ENCODE peak calls at places on chromosomes 16 and 17, in eight cellular contexts. A is SK-N-SH, H is hepatocyte, P is HCT116, Y is MM.1S, U is OCI-LY7, Q is GM23338, K is PC-9. R is an unnamed sample. For H3K4me1 and H3K9me2, the result is how much of the 10 kb centered on the place peaks cover.

GRCh38 chr17:63082273-63082861 is 116.3 kb downstream of the TANC2 start:
- DNase-seq in A (peak), H (peak), P (peak), Y (peak), U (no peak), Q (peak), K (no peak), R (peak)

GRCh38 chr17:32494621-32495346 is 8.0 kb downstream of the CDK5R1 start:
- DNase-seq in A (no peak), H (no peak), P (no peak), Y (no peak), U (no peak), Q (no peak), K (no peak), R (no peak)

GRCh38 chr16:53518550-53519416 is 15.8 kb upstream of the AKTIP start:
- DNase-seq in A (no peak), H (no peak), P (no peak), Y (peak), U (peak), Q (no peak), K (no peak), R (no peak)

GRCh38 chr16:76729525-76729924 is 452.3 kb downstream of the CNTNAP4 start:
- DNase-seq in A (no peak), H (peak), P (no peak), Y (no peak), U (no peak), Q (peak), K (no peak), R (peak)

GRCh38 chr16:22388101-22388644 is 13.8 kb upstream of the CDR2 start:
- DNase-seq in A (no peak), H (no peak), P (no peak), Y (no peak), U (no peak), Q (no peak), K (no peak), R (peak)

GRCh38 chr16:19011169-19011731 is 27.5 kb downstream of the TMC7 start:
- DNase-seq in A (no peak), H (no peak), P (no peak), Y (no peak), U (no peak), Q (peak), K (no peak), R (peak)

GRCh38 chr17:41801374-41802062 is 10.2 kb downstream of the P3H4 start:
- DNase-seq in A (peak), H (peak), P (peak), Y (peak), U (peak), Q (peak), K (peak), R (peak)

GRCh38 chr16:21683184-21683583 is 19.4 kb downstream of the OTOA start:
- DNase-seq in A (no peak), H (no peak), P (no peak), Y (no peak), U (no peak), Q (no peak), K (no peak), R (no peak)

GRCh38 chr17:1871743-1872142 is 41.9 kb downstream of the RPA1 start:
- DNase-seq in A (no peak), H (no peak), P (no peak), Y (no peak), U (no peak), Q (no peak), K (no peak), R (no peak)

GRCh38 chr16:53565300-53565699 is 62.3 kb upstream of the AKTIP start:
- DNase-seq in A (no peak), H (no peak), P (no peak), Y (no peak), U (no peak), Q (no peak), K (no peak), R (no peak)

GRCh38 chr16:89822188-89823086 is 5.8 kb upstream of the SPIRE2 start:
- DNase-seq in A (no peak), H (peak), P (no peak), Y (no peak), U (no peak), Q (no peak), K (peak), R (no peak)

DNA sequence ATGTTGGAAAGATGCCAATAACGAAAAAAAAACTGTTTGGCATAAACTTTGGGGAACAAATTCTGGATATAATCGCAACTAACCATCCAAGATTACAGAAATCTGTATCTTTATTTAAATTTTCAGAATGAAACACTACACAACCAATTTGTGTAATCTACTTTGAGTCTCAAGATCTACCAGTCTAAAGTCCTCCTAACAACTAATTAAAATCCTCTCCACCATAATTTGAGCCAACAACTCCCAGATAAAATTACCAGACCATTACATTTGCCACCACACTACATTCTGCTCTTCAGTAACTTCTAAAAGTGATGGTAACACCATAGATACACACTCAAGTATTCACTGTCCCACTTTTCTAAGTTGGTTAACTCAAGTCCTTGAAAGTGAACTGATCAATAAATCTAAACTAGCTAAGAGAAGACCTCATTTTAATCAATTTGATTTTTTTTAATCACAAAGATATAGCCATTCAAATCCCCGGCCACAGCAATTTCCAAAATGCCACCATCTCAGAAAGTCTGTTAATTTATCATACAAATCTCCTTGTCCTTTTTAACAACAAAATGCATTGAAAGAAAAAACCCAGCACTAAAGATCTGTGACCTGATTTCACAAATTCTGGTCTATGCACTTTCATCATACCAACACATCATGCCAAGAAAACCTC is 1.9 kb downstream of the SIAH1 start:
- DNase-seq in A (no peak), H (no peak), P (no peak), Y (no peak), U (no peak), Q (no peak), K (no peak), R (no peak)
- H3K4me1 ChIP-seq in A (under half), H (under half), P (under half), Y (under half), U (under half), Q (half or more), K (under half), R (under half)

GRCh38 chr16:85055503-85056210 is 28.1 kb downstream of the KIAA0513 start:
- DNase-seq in A (peak), H (peak), P (no peak), Y (peak), U (peak), Q (no peak), K (peak), R (peak)
- H2AFZ ChIP-seq in A (peak), H (peak), P (no peak), Y (no peak), U (peak), Q (no peak), K (peak), R (peak)

DNA sequence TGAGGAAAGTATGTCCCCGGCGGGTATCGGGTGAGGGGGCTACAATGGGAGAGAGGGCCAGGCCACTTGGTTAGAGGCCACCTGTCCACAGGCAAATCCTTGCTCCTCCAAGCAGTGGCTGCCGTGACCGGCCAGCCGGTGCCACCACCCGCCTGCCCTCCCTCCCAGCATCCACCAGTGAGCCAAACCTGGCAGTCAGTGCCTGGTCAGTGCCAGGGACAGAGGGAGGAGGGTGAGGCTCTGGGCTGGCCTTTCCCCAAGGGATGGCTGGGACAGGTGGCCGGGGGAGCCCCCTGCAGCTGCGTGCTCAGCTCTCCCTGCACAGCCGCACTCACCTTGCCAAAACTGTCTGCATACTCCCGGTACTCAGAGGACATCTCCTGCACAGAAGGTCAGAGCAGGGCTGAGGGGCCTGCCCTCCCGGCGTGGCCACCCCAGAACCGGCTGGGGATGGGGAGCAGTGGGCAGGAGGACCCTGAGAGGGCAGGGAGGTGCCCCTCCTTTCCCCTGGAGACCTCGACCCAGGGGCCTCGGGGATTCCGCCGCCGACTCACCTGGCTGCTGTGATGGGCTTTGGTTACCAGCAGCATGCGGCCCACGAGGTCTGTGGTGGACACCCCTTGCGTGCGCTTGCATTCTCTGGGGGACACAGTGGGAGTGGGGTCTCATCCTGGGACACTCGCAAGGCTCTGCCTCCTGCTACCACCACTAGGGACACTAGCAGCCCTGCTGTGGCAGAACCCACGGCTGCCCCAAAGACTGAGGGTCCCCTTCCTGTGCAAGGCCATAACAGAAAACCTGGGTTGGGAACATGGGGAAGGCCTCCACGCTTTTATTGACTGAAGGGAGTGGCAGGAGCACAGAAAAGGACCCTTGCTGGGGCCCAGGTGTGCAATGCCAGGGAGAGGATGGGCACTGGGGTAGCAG is 3.7 kb downstream of the PCYT2 start:
- DNase-seq in A (no peak), H (no peak), P (no peak), Y (no peak), U (no peak), Q (no peak), K (no peak), R (no peak)
- H3K9me2 ChIP-seq in A (under half), H (under half), P (under half), Y (under half), U (under half), Q (under half), K (under half), R (under half)

GRCh38 chr17:45315583-45316270 is 1.1 kb downstream of the MAP3K14 start:
- DNase-seq in A (no peak), H (no peak), P (no peak), Y (no peak), U (peak), Q (no peak), K (no peak), R (peak)
- H3K4me1 ChIP-seq in A (half or more), H (under half), P (half or more), Y (under half), U (half or more), Q (under half), K (half or more), R (half or more)

GRCh38 chr17:3794890-3795757 is 5.9 kb downstream of the ITGAE start:
- DNase-seq in A (no peak), H (peak), P (no peak), Y (no peak), U (peak), Q (no peak), K (no peak), R (no peak)

GRCh38 chr17:3795758-3796102 is 5.3 kb downstream of the ITGAE start:
- DNase-seq in A (no peak), H (no peak), P (no peak), Y (no peak), U (no peak), Q (no peak), K (no peak), R (no peak)

GRCh38 chr17:3798273-3799180 is 2.5 kb downstream of the ITGAE start:
- DNase-seq in A (no peak), H (no peak), P (no peak), Y (no peak), U (no peak), Q (no peak), K (no peak), R (peak)

GRCh38 chr17:3796110-3796821 is 4.7 kb downstream of the ITGAE start:
- DNase-seq in A (no peak), H (no peak), P (no peak), Y (no peak), U (no peak), Q (no peak), K (no peak), R (no peak)

GRCh38 chr17:3796822-3797170 is 4.2 kb downstream of the ITGAE start:
- DNase-seq in A (no peak), H (no peak), P (no peak), Y (no peak), U (no peak), Q (no peak), K (no peak), R (no peak)
- H2AFZ ChIP-seq in A (no peak), H (no peak), P (no peak), Y (no peak), U (no peak), Q (no peak), K (no peak), R (no peak)

DNA sequence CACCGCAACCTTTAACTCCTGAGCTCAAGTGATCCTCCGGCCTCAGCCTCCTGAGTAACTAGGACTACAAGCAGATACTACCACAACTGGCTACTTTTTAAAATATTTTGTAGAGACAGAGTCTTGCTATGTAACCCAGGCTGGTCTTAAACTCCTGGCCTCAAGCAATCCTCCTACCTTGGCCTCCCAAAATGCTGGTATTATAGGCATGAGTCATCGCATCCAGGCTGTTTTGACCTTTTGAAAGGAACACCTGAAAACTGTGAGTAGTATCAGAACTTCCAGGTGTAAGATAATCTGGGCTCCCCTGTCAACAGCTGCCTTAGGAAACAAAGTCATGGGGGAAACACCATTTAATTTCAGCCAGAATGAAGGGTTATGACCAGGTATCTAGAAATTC is 77.5 kb downstream of the CYTH1 start:
- DNase-seq in A (no peak), H (no peak), P (no peak), Y (no peak), U (no peak), Q (no peak), K (no peak), R (peak)
- H3K9me2 ChIP-seq in A (under half), H (under half), P (under half), Y (under half), U (under half), Q (under half), K (under half), R (under half)

DNA sequence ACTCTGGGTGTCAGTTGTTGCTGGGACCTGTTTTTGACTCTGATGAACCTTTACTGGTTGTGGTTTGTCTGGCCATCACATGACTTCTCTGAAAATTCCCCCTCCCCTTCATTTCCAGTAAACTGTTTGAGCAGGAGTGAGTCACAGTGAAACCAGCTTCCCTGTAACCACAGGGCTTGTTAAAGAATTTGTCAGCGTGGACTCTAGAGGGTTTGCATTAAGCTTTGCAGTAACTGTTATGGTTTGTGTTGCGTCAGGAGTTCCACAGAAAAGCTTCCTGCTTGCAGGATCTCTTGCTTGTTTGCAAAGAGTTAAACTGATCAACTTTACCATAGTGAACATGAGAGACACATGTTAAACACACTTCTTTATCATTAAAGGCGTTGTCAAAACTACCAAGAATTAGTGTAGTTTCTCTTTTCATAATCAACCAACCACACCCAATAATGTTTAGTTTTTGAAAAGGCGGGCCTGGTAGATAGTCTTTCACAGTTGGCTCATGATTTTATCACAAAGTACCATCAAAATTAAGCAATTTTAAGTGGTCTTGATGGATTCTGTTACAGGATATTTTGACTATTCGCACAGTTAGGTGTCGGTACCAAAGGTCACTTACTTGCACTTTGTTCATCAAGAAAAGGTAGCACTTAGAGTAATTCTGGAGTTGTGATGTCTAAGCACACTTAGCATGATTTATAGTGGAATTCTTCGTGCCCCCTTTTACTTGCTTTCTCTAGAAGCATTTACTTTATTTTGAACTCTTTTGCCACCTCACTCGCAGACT is 79.3 kb downstream of the VMP1 start:
- DNase-seq in A (peak), H (peak), P (peak), Y (peak), U (peak), Q (peak), K (peak), R (peak)
- H3K4me1 ChIP-seq in A (half or more), H (under half), P (half or more), Y (under half), U (half or more), Q (under half), K (half or more), R (half or more)

R was measured in PC-3.